ENCODE peak calls at places on chromosomes 3 and 15, in nine cellular contexts. One of them, this sample, is unnamed.

GRCh38 chr3:42216302-42216701 is 49.7 kb downstream of the CCK start:
- DNase-seq in OCI-LY7: peak; percentile 65
- DNase-seq in ovary: no peak
- DNase-seq in kidney epithelial cell: no peak
- DNase-seq in GM12864: no peak
- DNase-seq in tibial nerve: no peak
- DNase-seq in AG04449: no peak
- DNase-seq in fibroblast of the aortic adventitia: no peak
- DNase-seq in choroid plexus epithelial cell: no peak
- DNase-seq in this sample: no peak

GRCh38 chr3:188125076-188125475 is 28.9 kb upstream of the LPP start:
- DNase-seq in tibial nerve: no peak
- DNase-seq in GM12864: no peak
- DNase-seq in OCI-LY7: no peak
- DNase-seq in kidney epithelial cell: no peak
- DNase-seq in choroid plexus epithelial cell: no peak
- DNase-seq in fibroblast of the aortic adventitia: no peak
- DNase-seq in AG04449: no peak
- DNase-seq in ovary: no peak
- DNase-seq in this sample: no peak

GRCh38 chr3:124504332-124505059 is 225.8 kb upstream of the UMPS start:
- DNase-seq in tibial nerve: no peak
- DNase-seq in choroid plexus epithelial cell: peak; percentile 7
- DNase-seq in AG04449: peak; percentile 65
- DNase-seq in GM12864: no peak
- DNase-seq in kidney epithelial cell: no peak
- DNase-seq in ovary: no peak
- DNase-seq in fibroblast of the aortic adventitia: peak; percentile 39
- DNase-seq in OCI-LY7: no peak
- DNase-seq in this sample: peak; percentile 69

GRCh38 chr3:197882580-197882979 is 67.4 kb upstream of the RPL35A start:
- DNase-seq in fibroblast of the aortic adventitia: no peak
- DNase-seq in OCI-LY7: no peak
- DNase-seq in GM12864: no peak
- DNase-seq in AG04449: no peak
- DNase-seq in tibial nerve: no peak
- DNase-seq in ovary: no peak
- DNase-seq in choroid plexus epithelial cell: no peak
- DNase-seq in kidney epithelial cell: no peak
- DNase-seq in this sample: no peak

GRCh38 chr3:124837730-124838186 is 49.4 kb downstream of the ITGB5 start:
- DNase-seq in AG04449: no peak
- DNase-seq in kidney epithelial cell: no peak
- DNase-seq in OCI-LY7: no peak
- DNase-seq in fibroblast of the aortic adventitia: peak; percentile 95
- DNase-seq in ovary: no peak
- DNase-seq in choroid plexus epithelial cell: peak; percentile 58
- DNase-seq in tibial nerve: peak; percentile 39
- DNase-seq in GM12864: no peak
- DNase-seq in this sample: no peak

GRCh38 chr15:79089331-79089889 is 1.2 kb downstream of the RASGRF1 start:
- DNase-seq in tibial nerve: no peak
- DNase-seq in OCI-LY7: no peak
- DNase-seq in ovary: no peak
- DNase-seq in GM12864: no peak
- DNase-seq in choroid plexus epithelial cell: no peak
- DNase-seq in AG04449: no peak
- DNase-seq in kidney epithelial cell: no peak
- DNase-seq in fibroblast of the aortic adventitia: no peak
- DNase-seq in this sample: no peak

GRCh38 chr3:66671348-66671747 is 170.5 kb upstream of the LRIG1 start:
- DNase-seq in tibial nerve: no peak
- DNase-seq in fibroblast of the aortic adventitia: no peak
- DNase-seq in choroid plexus epithelial cell: no peak
- DNase-seq in AG04449: no peak
- DNase-seq in kidney epithelial cell: no peak
- DNase-seq in GM12864: no peak
- DNase-seq in ovary: no peak
- DNase-seq in OCI-LY7: no peak
- DNase-seq in this sample: no peak

GRCh38 chr3:158508481-158508880 is 62.5 kb upstream of the MLF1 start:
- DNase-seq in AG04449: no peak
- DNase-seq in OCI-LY7: no peak
- DNase-seq in choroid plexus epithelial cell: peak; percentile 66
- DNase-seq in fibroblast of the aortic adventitia: peak; percentile 12
- DNase-seq in ovary: no peak
- DNase-seq in tibial nerve: no peak
- DNase-seq in GM12864: no peak
- DNase-seq in kidney epithelial cell: no peak
- DNase-seq in this sample: no peak

GRCh38 chr3:58333206-58334012 is 717 bp downstream of the PXK start:
- DNase-seq in OCI-LY7: peak; percentile 75
- DNase-seq in ovary: peak; percentile 44
- DNase-seq in kidney epithelial cell: no peak
- DNase-seq in tibial nerve: no peak
- DNase-seq in choroid plexus epithelial cell: peak; percentile 51
- DNase-seq in GM12864: no peak
- DNase-seq in fibroblast of the aortic adventitia: peak; percentile 42
- DNase-seq in AG04449: no peak
- DNase-seq in this sample: no peak

GRCh38 chr15:84112025-84112424 is 123.5 kb upstream of the GOLGA6L4 start:
- DNase-seq in fibroblast of the aortic adventitia: no peak
- DNase-seq in choroid plexus epithelial cell: peak; percentile 68
- DNase-seq in GM12864: no peak
- DNase-seq in AG04449: no peak
- DNase-seq in OCI-LY7: no peak
- DNase-seq in ovary: no peak
- DNase-seq in tibial nerve: no peak
- DNase-seq in kidney epithelial cell: peak; percentile 16
- DNase-seq in this sample: no peak

GRCh38 chr3:37999836-38000235 is 9.2 kb downstream of the VILL start:
- DNase-seq in fibroblast of the aortic adventitia: no peak
- DNase-seq in tibial nerve: no peak
- DNase-seq in kidney epithelial cell: no peak
- DNase-seq in GM12864: no peak
- DNase-seq in AG04449: no peak
- DNase-seq in OCI-LY7: no peak
- DNase-seq in ovary: no peak
- DNase-seq in choroid plexus epithelial cell: no peak
- DNase-seq in this sample: no peak

DNA sequence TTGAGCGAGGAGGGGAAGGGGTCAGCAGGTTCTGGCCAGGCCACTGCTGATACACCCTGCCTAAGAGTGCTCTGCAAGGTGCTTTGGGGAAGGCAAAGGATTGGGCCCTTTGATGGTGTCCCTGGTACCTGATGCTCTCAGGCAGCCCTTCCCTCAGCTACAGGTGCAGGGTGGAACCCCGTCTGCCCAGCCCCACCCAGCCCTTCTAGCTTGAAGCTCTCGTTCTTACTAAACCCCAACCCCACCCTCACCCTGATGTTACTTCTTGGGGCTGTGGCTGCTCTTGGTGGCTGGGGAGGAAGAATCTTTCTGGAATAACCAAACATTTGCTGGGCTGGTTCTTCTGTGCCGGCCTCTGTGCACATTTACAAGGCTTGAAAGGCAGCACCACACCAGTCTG is 6.4 kb downstream of the GNAI2 start:
- DNase-seq in kidney epithelial cell: no peak
- DNase-seq in fibroblast of the aortic adventitia: no peak
- DNase-seq in AG04449: no peak
- DNase-seq in choroid plexus epithelial cell: no peak
- DNase-seq in OCI-LY7: no peak
- DNase-seq in ovary: no peak
- DNase-seq in GM12864: no peak
- DNase-seq in tibial nerve: peak; percentile 4
- DNase-seq in this sample: no peak
- H3K4me3 ChIP-seq in kidney epithelial cell: no peak overlapping the region
- H3K4me3 ChIP-seq in fibroblast of the aortic adventitia: no peak overlapping the region
- H3K4me3 ChIP-seq in AG04449: no peak overlapping the region
- H3K4me3 ChIP-seq in choroid plexus epithelial cell: no peak overlapping the region
- H3K4me3 ChIP-seq in OCI-LY7: peak overlapping the region; percentile 21
- H3K4me3 ChIP-seq in ovary: no peak overlapping the region
- H3K4me3 ChIP-seq in GM12864: no peak overlapping the region
- H3K4me3 ChIP-seq in tibial nerve: no peak overlapping the region
- H3K4me3 ChIP-seq in this sample: no peak overlapping the region

DNA sequence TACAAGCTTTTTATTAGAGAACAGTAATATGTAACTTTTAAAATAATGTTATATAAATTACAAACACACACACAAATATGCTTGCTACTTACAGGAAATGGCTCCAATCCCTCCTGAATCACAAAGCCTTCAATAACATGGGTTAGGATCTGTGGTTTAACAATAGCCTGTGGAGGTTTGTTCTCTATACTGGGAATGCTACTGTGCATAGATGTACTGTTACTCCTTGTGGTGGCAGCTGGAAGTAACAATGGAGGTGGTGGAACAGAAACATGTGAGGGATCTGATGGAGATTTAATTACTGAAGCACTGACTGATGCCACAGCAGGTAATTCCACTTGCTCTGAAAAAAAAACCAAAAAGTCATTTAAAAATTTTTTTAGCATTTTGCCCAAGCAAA is 64.4 kb downstream of the PHC3 start:
- DNase-seq in tibial nerve: no peak
- DNase-seq in ovary: no peak
- DNase-seq in kidney epithelial cell: no peak
- DNase-seq in AG04449: no peak
- DNase-seq in OCI-LY7: peak; percentile 10
- DNase-seq in choroid plexus epithelial cell: peak; percentile 39
- DNase-seq in fibroblast of the aortic adventitia: no peak
- DNase-seq in GM12864: no peak
- DNase-seq in this sample: no peak
- TF ChIP-seq CTCF in tibial nerve: no peak
- TF ChIP-seq CTCF in ovary: no peak
- TF ChIP-seq CTCF in kidney epithelial cell: peak; percentile 29
- TF ChIP-seq CTCF in AG04449: peak; percentile 9
- TF ChIP-seq CTCF in OCI-LY7: peak; percentile 45
- TF ChIP-seq CTCF in choroid plexus epithelial cell: peak; percentile 50
- TF ChIP-seq CTCF in fibroblast of the aortic adventitia: peak; percentile 41
- TF ChIP-seq CTCF in GM12864: peak; percentile 15
- TF ChIP-seq CTCF in this sample: peak; percentile 30

GRCh38 chr3:139538733-139539132 is 809 bp downstream of the RBP1 start:
- DNase-seq in AG04449: no peak
- DNase-seq in OCI-LY7: no peak
- DNase-seq in GM12864: no peak
- DNase-seq in choroid plexus epithelial cell: peak; percentile 78
- DNase-seq in tibial nerve: no peak
- DNase-seq in ovary: peak; percentile 86
- DNase-seq in kidney epithelial cell: no peak
- DNase-seq in fibroblast of the aortic adventitia: peak; percentile 79
- DNase-seq in this sample: no peak
- H3K4me3 ChIP-seq in AG04449: no peak overlapping the region
- H3K4me3 ChIP-seq in OCI-LY7: no peak overlapping the region
- H3K4me3 ChIP-seq in GM12864: no peak overlapping the region
- H3K4me3 ChIP-seq in choroid plexus epithelial cell: peak overlapping the region; percentile 78
- H3K4me3 ChIP-seq in tibial nerve: peak overlapping the region; percentile 62
- H3K4me3 ChIP-seq in ovary: peak overlapping the region; percentile 76
- H3K4me3 ChIP-seq in kidney epithelial cell: peak overlapping the region; percentile 61
- H3K4me3 ChIP-seq in fibroblast of the aortic adventitia: peak overlapping the region; percentile 74
- H3K4me3 ChIP-seq in this sample: no peak overlapping the region

GRCh38 chr3:153970735-153971347 is 150.3 kb upstream of the ARHGEF26 start:
- DNase-seq in choroid plexus epithelial cell: peak; percentile 70
- DNase-seq in tibial nerve: no peak
- DNase-seq in OCI-LY7: peak; percentile 4
- DNase-seq in GM12864: no peak
- DNase-seq in ovary: no peak
- DNase-seq in kidney epithelial cell: no peak
- DNase-seq in AG04449: no peak
- DNase-seq in fibroblast of the aortic adventitia: peak; percentile 51
- DNase-seq in this sample: no peak
- TF ChIP-seq CTCF in choroid plexus epithelial cell: peak; percentile 58
- TF ChIP-seq CTCF in tibial nerve: peak; percentile 27
- TF ChIP-seq CTCF in OCI-LY7: peak; percentile 71
- TF ChIP-seq CTCF in GM12864: peak; percentile 54
- TF ChIP-seq CTCF in ovary: no peak
- TF ChIP-seq CTCF in kidney epithelial cell: peak; percentile 66
- TF ChIP-seq CTCF in AG04449: peak; percentile 1
- TF ChIP-seq CTCF in fibroblast of the aortic adventitia: peak; percentile 64
- TF ChIP-seq CTCF in this sample: peak; percentile 32

DNA sequence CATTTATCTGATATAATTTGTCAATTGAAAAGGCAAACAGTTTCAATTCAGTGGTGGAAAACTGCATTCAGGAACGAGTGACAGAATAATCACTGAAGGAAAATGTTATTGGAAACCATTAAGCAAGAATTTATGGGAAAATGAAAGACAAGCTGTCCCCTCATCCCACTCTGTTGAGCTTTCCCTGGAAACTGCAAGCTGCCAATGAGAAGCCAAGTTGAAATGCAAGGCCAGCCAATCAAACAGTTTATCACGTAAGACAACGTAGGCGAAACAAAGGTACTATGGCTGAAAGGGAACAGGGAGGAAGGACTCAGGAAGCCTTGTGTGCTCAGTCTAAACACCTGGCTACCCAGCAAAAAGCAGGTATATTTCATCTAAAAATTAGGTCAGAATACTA is 187.9 kb upstream of the ATP10A start:
- DNase-seq in GM12864: no peak
- DNase-seq in fibroblast of the aortic adventitia: no peak
- DNase-seq in tibial nerve: no peak
- DNase-seq in choroid plexus epithelial cell: no peak
- DNase-seq in AG04449: no peak
- DNase-seq in kidney epithelial cell: no peak
- DNase-seq in OCI-LY7: no peak
- DNase-seq in ovary: no peak
- DNase-seq in this sample: no peak
- H3K4me3 ChIP-seq in GM12864: no peak overlapping the region
- H3K4me3 ChIP-seq in fibroblast of the aortic adventitia: no peak overlapping the region
- H3K4me3 ChIP-seq in tibial nerve: no peak overlapping the region
- H3K4me3 ChIP-seq in choroid plexus epithelial cell: no peak overlapping the region
- H3K4me3 ChIP-seq in AG04449: no peak overlapping the region
- H3K4me3 ChIP-seq in kidney epithelial cell: no peak overlapping the region
- H3K4me3 ChIP-seq in OCI-LY7: no peak overlapping the region
- H3K4me3 ChIP-seq in ovary: no peak overlapping the region
- H3K4me3 ChIP-seq in this sample: no peak overlapping the region

This sample was measured in AG09309.